ENCODE peak calls at places on chromosomes 6 and 20, in six cellular contexts. B is mesothelial cell of epicardium, A is DND-41, E is bronchial epithelial cell, Y is IMR-90, J is body of pancreas. D is an unnamed sample.

GRCh38 chr6:1347187-1347560 is 35.3 kb downstream of the FOXQ1 start:
- DNase-seq in J (no peak), E (no peak), A (no peak), Y (no peak), B (no peak), D (no peak)

GRCh38 chr20:38645318-38645717 is 43.7 kb downstream of the ARHGAP40 start:
- DNase-seq in Y (no peak), J (no peak), A (no peak), E (no peak), B (no peak), D (no peak)

GRCh38 chr6:144351741-144352140 is 66.6 kb downstream of the UTRN start:
- DNase-seq in B (no peak), A (peak), Y (no peak), E (no peak), J (no peak), D (no peak)

GRCh38 chr6:10412165-10412947 is 2.5 kb downstream of the TFAP2A start:
- DNase-seq in A (no peak), B (no peak), E (peak), J (no peak), Y (peak), D (peak)

GRCh38 chr6:9250852-9251251 is 815.5 kb upstream of the SLC35B3 start:
- DNase-seq in B (peak), A (no peak), E (peak), J (peak), Y (peak), D (peak)

GRCh38 chr6:78599526-78599925 is 267.8 kb upstream of the IRAK1BP1 start:
- DNase-seq in B (no peak), Y (peak), A (no peak), E (peak), J (no peak), D (peak)

GRCh38 chr6:52381249-52381648 is 19.3 kb downstream of the PAQR8 start:
- DNase-seq in J (no peak), Y (no peak), A (no peak), E (no peak), B (no peak), D (no peak)

GRCh38 chr6:108359901-108360882 is 65.3 kb downstream of the AFG1L start:
- DNase-seq in E (no peak), J (no peak), Y (peak), B (no peak), A (no peak), D (no peak)

GRCh38 chr20:41131594-41132387 is 5.6 kb upstream of the PLCG1 start:
- DNase-seq in E (no peak), A (no peak), J (no peak), B (no peak), Y (no peak), D (no peak)

GRCh38 chr20:18981956-18982539 is 168.5 kb downstream of the SCP2D1 start:
- DNase-seq in A (no peak), J (no peak), E (no peak), Y (no peak), B (no peak), D (no peak)

GRCh38 chr6:144314003-144314485 is 28.9 kb downstream of the UTRN start:
- DNase-seq in A (no peak), B (no peak), J (peak), Y (peak), E (no peak), D (no peak)

GRCh38 chr6:125421853-125422252 is 120.1 kb upstream of the HDDC2 start:
- DNase-seq in B (no peak), Y (no peak), A (no peak), E (peak), J (no peak), D (peak)

GRCh38 chr6:98469146-98469545 is 365.2 kb upstream of the POU3F2 start:
- DNase-seq in B (no peak), E (no peak), J (no peak), Y (no peak), A (no peak), D (no peak)

GRCh38 chr6:167767715-167768107 is 59.0 kb upstream of the AFDN start:
- DNase-seq in E (no peak), A (no peak), J (no peak), Y (no peak), B (no peak), D (no peak)

GRCh38 chr6:161076211-161076677 is 84.7 kb downstream of the MAP3K4 start:
- DNase-seq in Y (no peak), J (no peak), A (no peak), E (no peak), B (no peak), D (no peak)

GRCh38 chr6:14274552-14275492 is 157.2 kb downstream of the CD83 start:
- DNase-seq in B (no peak), Y (no peak), J (no peak), E (peak), A (no peak), D (peak)

GRCh38 chr6:8546496-8546895 is 111.2 kb upstream of the SLC35B3 start:
- DNase-seq in B (no peak), Y (no peak), A (no peak), J (no peak), E (no peak), D (no peak)

GRCh38 chr6:166456360-166457156 is 73.8 kb upstream of the MPC1 start:
- DNase-seq in E (peak), B (no peak), Y (peak), J (no peak), A (no peak), D (peak)

GRCh38 chr6:148240463-148240845 is 102.2 kb upstream of the SASH1 start:
- DNase-seq in E (no peak), B (no peak), J (no peak), A (no peak), Y (peak), D (no peak)

GRCh38 chr6:72386324-72386723 is 235.5 kb upstream of the KCNQ5 start:
- DNase-seq in J (no peak), Y (peak), A (no peak), B (no peak), E (no peak), D (peak)

GRCh38 chr6:37785002-37785687 is 34.4 kb upstream of the ZFAND3 start:
- DNase-seq in A (no peak), Y (no peak), E (peak), J (no peak), B (no peak), D (peak)

GRCh38 chr6:22112490-22112889 is 184.3 kb downstream of the PRL start:
- DNase-seq in Y (peak), J (no peak), E (peak), B (no peak), A (no peak), D (peak)

GRCh38 chr6:154638369-154638768 is 94.8 kb upstream of the SCAF8 start:
- DNase-seq in B (no peak), Y (peak), E (no peak), J (no peak), A (no peak), D (no peak)

GRCh38 chr6:157629220-157629619 is 193.8 kb upstream of the SNX9 start:
- DNase-seq in J (no peak), E (no peak), Y (peak), B (no peak), A (no peak), D (no peak)

GRCh38 chr6:166540631-166541331 is 45.7 kb downstream of the RAMACL start:
- DNase-seq in E (no peak), Y (peak), A (no peak), B (no peak), J (no peak), D (peak)

GRCh38 chr6:145169726-145170125 is 565.6 kb downstream of the EPM2A start:
- DNase-seq in Y (no peak), A (no peak), J (no peak), B (no peak), E (no peak), D (no peak)

GRCh38 chr6:79724816-79725215 is 93.7 kb downstream of the SH3BGRL2 start:
- DNase-seq in B (no peak), Y (no peak), E (no peak), A (no peak), J (no peak), D (no peak)

GRCh38 chr20:38129248-38129865 is 35.7 kb downstream of the TGM2 start:
- DNase-seq in J (no peak), A (no peak), Y (no peak), E (no peak), B (no peak), D (no peak)

GRCh38 chr20:17938889-17939619 is 29.5 kb downstream of the SNX5 start:
- DNase-seq in J (peak), A (peak), E (peak), Y (peak), B (peak), D (peak)

GRCh38 chr6:36997811-36998722 is 7.4 kb upstream of the FGD2 start:
- DNase-seq in A (no peak), B (no peak), Y (no peak), E (no peak), J (peak), D (peak)

GRCh38 chr20:54078296-54078695 is 7.9 kb upstream of the BCAS1 start:
- DNase-seq in E (no peak), A (peak), J (no peak), B (no peak), Y (no peak), D (no peak)

GRCh38 chr20:45347936-45348809 is at the start of gene SDC4:
- DNase-seq in E (peak), A (no peak), J (peak), B (peak), Y (peak), D (peak)

GRCh38 chr6:33092385-33092784 is 16.6 kb downstream of the HLA-DPB1 start:
- DNase-seq in Y (no peak), J (no peak), B (no peak), E (no peak), A (no peak), D (no peak)

GRCh38 chr6:15410752-15411151 is 164.9 kb downstream of the JARID2 start:
- DNase-seq in A (no peak), E (no peak), Y (no peak), B (no peak), J (no peak), D (no peak)

GRCh38 chr6:136751478-136751956 is 40.8 kb downstream of the MAP3K5 start:
- DNase-seq in J (no peak), Y (peak), A (no peak), B (no peak), E (no peak), D (no peak)

GRCh38 chr6:111478064-111478476 is 4.9 kb downstream of the REV3L start:
- DNase-seq in J (no peak), A (no peak), E (peak), Y (peak), B (no peak), D (peak)

GRCh38 chr6:168452685-168453377 is 11.8 kb downstream of the SMOC2 start:
- DNase-seq in Y (no peak), J (no peak), B (no peak), A (no peak), E (no peak), D (no peak)

DNA sequence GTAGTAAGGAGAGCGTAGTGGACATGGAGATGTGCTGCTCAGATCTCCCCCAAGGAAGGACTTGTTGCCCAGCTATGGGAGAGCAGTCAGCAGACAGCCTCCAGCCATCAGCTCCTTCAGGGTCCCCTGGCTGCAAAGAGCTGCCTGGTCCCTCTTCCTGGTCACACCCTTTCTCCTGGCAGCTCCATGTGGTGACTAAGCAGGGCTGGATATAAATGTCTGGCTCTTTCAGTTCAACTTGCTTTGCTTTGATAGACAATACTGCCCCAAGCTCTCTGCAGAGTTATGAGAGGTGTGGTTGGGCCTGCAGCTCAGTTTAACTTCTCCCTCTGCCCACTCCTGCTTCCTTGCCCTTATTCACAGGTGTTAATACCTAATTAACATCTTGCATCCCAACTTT is 64.1 kb upstream of the DDR1 start:
- DNase-seq in E (peak), B (no peak), Y (peak), J (no peak), A (no peak), D (peak)
- TF ChIP-seq CTCF in E (peak), B (no peak), Y (peak), J (peak), A (no peak), D (no peak)

DNA sequence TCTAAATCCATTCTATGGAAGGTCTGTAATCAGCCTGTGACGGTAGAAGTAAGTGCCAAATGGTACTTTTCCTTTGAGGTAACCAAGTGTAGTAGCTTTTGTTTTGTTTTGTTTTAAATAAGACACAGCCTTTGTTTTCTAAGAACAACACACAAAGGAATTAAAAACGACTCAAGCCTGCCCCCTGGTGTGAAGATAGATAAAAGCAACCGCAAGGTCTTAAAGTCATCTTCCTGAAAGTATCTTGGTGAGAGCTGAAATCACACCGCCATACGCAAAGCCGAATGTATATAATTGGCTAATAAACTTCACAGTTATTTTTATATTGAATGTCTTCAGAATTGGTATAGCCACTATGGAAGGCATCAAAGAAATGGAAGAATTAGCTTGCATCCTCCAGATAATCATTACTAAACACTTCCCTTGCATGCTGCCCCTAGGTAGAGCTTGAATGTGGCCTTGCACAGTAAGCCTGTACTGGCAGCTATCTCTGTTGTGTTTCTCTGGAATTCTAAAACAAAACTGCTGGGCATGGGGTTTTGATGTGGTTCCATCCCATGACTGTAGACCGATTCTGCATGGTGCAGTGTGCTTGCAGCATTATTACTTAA is 95.6 kb downstream of the LAMP5 start:
- DNase-seq in A (peak), J (peak), Y (peak), E (peak), B (peak), D (peak)
- TF ChIP-seq CTCF in A (peak), J (peak), Y (peak), E (peak), B (peak), D (peak)

GRCh38 chr20:57595041-57596030 is 24.9 kb downstream of the ZBP1 start:
- DNase-seq in E (no peak), A (no peak), J (no peak), B (no peak), Y (no peak), D (no peak)
- TF ChIP-seq CTCF in E (no peak), A (no peak), J (no peak), B (no peak), Y (no peak), D (no peak)

GRCh38 chr6:159590794-159591193 is 102.2 kb downstream of the SOD2 start:
- DNase-seq in A (no peak), E (no peak), B (no peak), Y (no peak), J (no peak), D (no peak)

GRCh38 chr6:159594106-159594749 is 98.8 kb downstream of the SOD2 start:
- DNase-seq in A (no peak), B (no peak), E (peak), Y (peak), J (no peak), D (peak)

GRCh38 chr6:159594750-159595117 is 98.3 kb downstream of the SOD2 start:
- DNase-seq in E (peak), J (no peak), Y (peak), A (no peak), B (no peak), D (peak)

DNA sequence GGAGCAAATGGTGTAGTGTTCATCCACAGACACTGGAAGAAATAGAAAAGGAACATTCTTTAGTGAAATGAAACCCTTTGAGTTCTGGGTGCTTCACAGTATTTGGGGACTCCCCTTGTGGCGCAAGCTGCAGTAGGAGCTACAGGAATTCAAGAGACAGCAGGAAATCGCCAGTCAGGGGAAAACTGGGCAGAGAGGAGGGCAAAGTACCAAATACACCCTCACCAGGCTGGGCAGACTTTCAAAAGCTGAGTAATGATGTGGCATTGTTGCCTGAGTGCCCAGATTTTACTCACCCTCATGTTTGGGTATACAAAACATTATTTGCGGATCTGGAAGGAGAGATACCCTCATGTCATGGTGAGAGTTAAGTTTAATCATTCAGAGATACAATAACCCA is 97.9 kb downstream of the SOD2 start:
- DNase-seq in E (peak), B (no peak), A (no peak), J (no peak), Y (peak), D (peak)
- TF ChIP-seq CTCF in E (no peak), B (no peak), A (no peak), J (no peak), Y (no peak), D (no peak)

GRCh38 chr20:1945660-1946059 is 48.2 kb downstream of the PDYN start:
- DNase-seq in J (no peak), A (no peak), E (no peak), B (no peak), Y (no peak), D (no peak)

GRCh38 chr20:1942486-1943266 is 47.5 kb downstream of the SIRPA start:
- DNase-seq in J (peak), A (no peak), B (no peak), E (no peak), Y (no peak), D (no peak)

GRCh38 chr20:1945134-1945618 is 48.7 kb downstream of the PDYN start:
- DNase-seq in B (no peak), Y (no peak), A (no peak), E (no peak), J (peak), D (peak)

GRCh38 chr20:1943267-1944002 is 48.2 kb downstream of the SIRPA start:
- DNase-seq in E (peak), A (no peak), B (no peak), J (peak), Y (no peak), D (peak)

DNA sequence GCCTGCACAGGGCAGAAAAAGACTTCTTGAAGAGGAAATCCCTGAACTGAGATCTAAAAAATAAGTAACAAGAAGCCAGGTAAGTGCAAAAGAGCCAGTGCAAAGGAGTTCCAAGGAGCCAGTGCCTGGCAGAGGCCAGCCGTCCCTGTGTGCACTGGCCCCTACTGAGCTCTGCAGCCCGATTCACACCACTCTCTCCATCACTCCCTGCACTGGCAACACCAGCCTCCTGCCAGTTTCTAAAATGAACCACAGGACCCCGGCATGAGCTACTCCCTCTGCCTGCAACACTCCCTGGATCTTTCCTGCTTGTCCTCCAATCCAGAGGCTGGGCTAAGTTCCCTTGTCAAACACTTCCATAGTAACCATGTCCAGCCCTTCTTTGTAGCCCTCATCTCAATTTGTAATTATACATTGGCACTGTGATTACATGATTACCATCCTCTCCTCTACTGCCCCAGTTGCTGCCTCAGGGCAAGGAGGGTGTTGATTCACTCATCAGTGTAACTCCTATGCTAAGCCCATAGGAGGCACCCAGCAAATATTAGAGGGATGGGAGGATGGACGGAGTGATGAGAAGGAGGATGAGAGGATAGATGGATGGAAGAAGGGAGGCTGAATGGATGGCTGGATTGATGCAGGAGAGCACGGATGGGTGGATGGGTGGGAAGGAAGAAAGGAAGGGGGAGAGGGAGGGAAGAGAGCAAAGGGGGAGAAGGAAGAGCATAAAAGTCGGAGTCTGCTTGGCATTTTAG is 49.3 kb downstream of the SIRPA start:
- DNase-seq in B (no peak), Y (no peak), J (peak), E (peak), A (no peak), D (peak)
- TF ChIP-seq CTCF in B (no peak), Y (no peak), J (no peak), E (peak), A (no peak), D (no peak)

GRCh38 chr6:44265003-44265842 is at the start of gene NFKBIE:
- DNase-seq in B (peak), E (peak), Y (peak), J (peak), A (peak), D (peak)
- TF ChIP-seq CTCF in B (no peak), E (peak), Y (peak), J (peak), A (peak), D (no peak)

DNA sequence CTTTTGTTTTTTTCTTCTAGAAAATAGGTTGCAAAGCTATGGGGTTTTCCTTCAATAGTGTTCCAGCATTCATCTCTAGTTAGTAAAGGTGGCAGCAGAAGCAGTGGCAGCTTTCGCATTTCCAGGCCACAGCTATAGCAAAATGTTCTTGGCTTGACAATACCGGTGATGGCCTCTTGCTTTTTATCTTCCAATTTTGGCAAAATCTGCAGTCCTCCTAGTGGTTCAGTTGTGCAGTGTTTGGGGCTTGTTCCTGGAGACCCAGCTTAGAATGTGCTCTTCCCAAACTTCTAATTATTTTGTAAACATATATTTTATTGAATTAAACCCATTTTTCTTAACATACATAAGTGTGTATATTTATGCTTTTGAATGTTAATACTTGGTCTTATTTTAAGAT is 370.6 kb upstream of the MAN1A1 start:
- DNase-seq in A (no peak), Y (peak), J (no peak), E (no peak), B (no peak), D (peak)
- TF ChIP-seq CTCF in A (peak), Y (no peak), J (no peak), E (no peak), B (no peak), D (no peak)

GRCh38 chr6:31654574-31655348 is 933 bp upstream of the APOM start:
- DNase-seq in Y (no peak), E (no peak), B (no peak), J (no peak), A (no peak), D (no peak)

GRCh38 chr6:31658158-31658688 is 2.4 kb downstream of the C6orf47 start:
- DNase-seq in J (no peak), E (no peak), A (no peak), Y (no peak), B (no peak), D (no peak)

GRCh38 chr6:31652925-31653724 is 664 bp upstream of the BAG6 start:
- DNase-seq in Y (no peak), B (peak), E (no peak), J (peak), A (peak), D (no peak)

GRCh38 chr6:31657406-31658157 is 1.9 kb downstream of the APOM start:
- DNase-seq in A (no peak), J (no peak), Y (no peak), B (no peak), E (no peak), D (no peak)

GRCh38 chr6:31655349-31656237 is at the start of gene APOM:
- DNase-seq in Y (no peak), B (no peak), A (no peak), E (no peak), J (no peak), D (no peak)
- TF ChIP-seq CTCF in Y (no peak), B (no peak), A (no peak), E (no peak), J (no peak), D (no peak)